ENCODE peak calls at places on chromosomes 3 and 15, in five cellular contexts. T, H, O, Y and N are unnamed samples.

GRCh38 chr3:174270841-174271240 is 588.3 kb upstream of the NAALADL2 start:
- DNase-seq in T (no peak), H (no peak), O (no peak), Y (no peak), N (no peak)

GRCh38 chr3:157175678-157176077 is 15.7 kb upstream of the CCNL1 start:
- DNase-seq in T (peak), H (peak), O (no peak), Y (no peak), N (no peak)

GRCh38 chr3:113783463-113783862 is 36.6 kb downstream of the ATP6V1A start:
- DNase-seq in T (no peak), H (no peak), O (no peak), Y (no peak), N (no peak)

GRCh38 chr3:167114619-167115018 is 265.5 kb downstream of the ZBBX start:
- DNase-seq in T (no peak), H (no peak), O (no peak), Y (no peak), N (no peak)

GRCh38 chr3:157117875-157118654 is 41.9 kb downstream of the CCNL1 start:
- DNase-seq in T (no peak), H (no peak), O (no peak), Y (no peak), N (no peak)

GRCh38 chr3:167820114-167820865 is 84.8 kb downstream of the SERPINI1 start:
- DNase-seq in T (no peak), H (no peak), O (no peak), Y (no peak), N (no peak)

GRCh38 chr3:195209836-195210551 is 61.0 kb downstream of the XXYLT1 start:
- DNase-seq in T (no peak), H (peak), O (no peak), Y (peak), N (no peak)

GRCh38 chr3:174439621-174440349 is 419.3 kb upstream of the NAALADL2 start:
- DNase-seq in T (no peak), H (peak), O (peak), Y (peak), N (no peak)

GRCh38 chr3:149174901-149175300 is 45.5 kb downstream of the HPS3 start:
- DNase-seq in T (peak), H (no peak), O (no peak), Y (no peak), N (peak)

GRCh38 chr3:43243590-43244587 is 42.5 kb upstream of the SNRK start:
- DNase-seq in T (peak), H (no peak), O (no peak), Y (no peak), N (no peak)

GRCh38 chr15:48084759-48085420 is 35.9 kb upstream of the SLC24A5 start:
- DNase-seq in T (no peak), H (no peak), O (no peak), Y (no peak), N (no peak)

GRCh38 chr3:192409203-192409837 is 318.0 kb downstream of the FGF12 start:
- DNase-seq in T (no peak), H (no peak), O (no peak), Y (peak), N (no peak)

GRCh38 chr3:128306481-128306880 is 153.2 kb downstream of the EEFSEC start:
- DNase-seq in T (no peak), H (no peak), O (no peak), Y (no peak), N (no peak)

GRCh38 chr15:61742591-61742990 is 317.7 kb downstream of the VPS13C start:
- DNase-seq in T (no peak), H (no peak), O (no peak), Y (no peak), N (no peak)

GRCh38 chr3:126253072-126253471 is 72.7 kb upstream of the ALDH1L1 start:
- DNase-seq in T (no peak), H (no peak), O (no peak), Y (no peak), N (no peak)

GRCh38 chr3:105513042-105513441 is 146.3 kb downstream of the ALCAM start:
- DNase-seq in T (no peak), H (no peak), O (no peak), Y (no peak), N (no peak)

GRCh38 chr3:183210341-183210740 is 42.7 kb upstream of the B3GNT5 start:
- DNase-seq in T (no peak), H (no peak), O (no peak), Y (no peak), N (no peak)

GRCh38 chr3:27500051-27500450 is 15.9 kb upstream of the SLC4A7 start:
- DNase-seq in T (no peak), H (no peak), O (no peak), Y (no peak), N (no peak)

GRCh38 chr15:101652783-101653430 is 726 bp upstream of the TM2D3 start:
- DNase-seq in T (no peak), H (no peak), O (no peak), Y (no peak), N (no peak)

GRCh38 chr3:195809796-195810454 is 1.8 kb downstream of the MUC4 start:
- DNase-seq in T (no peak), H (peak), O (no peak), Y (no peak), N (no peak)

GRCh38 chr15:70535071-70535954 is 228.0 kb downstream of the UACA start:
- DNase-seq in T (peak), H (peak), O (no peak), Y (no peak), N (no peak)

GRCh38 chr3:39148116-39149058 is 5.0 kb downstream of the CSRNP1 start:
- DNase-seq in T (peak), H (no peak), O (no peak), Y (no peak), N (no peak)

GRCh38 chr15:63387741-63388468 is 6.3 kb upstream of the CA12 start:
- DNase-seq in T (no peak), H (no peak), O (no peak), Y (no peak), N (no peak)

GRCh38 chr3:61736506-61736905 is 175.1 kb downstream of the PTPRG start:
- DNase-seq in T (no peak), H (no peak), O (no peak), Y (no peak), N (no peak)

GRCh38 chr3:192449036-192449435 is 278.3 kb downstream of the FGF12 start:
- DNase-seq in T (no peak), H (no peak), O (no peak), Y (no peak), N (no peak)

GRCh38 chr3:78999139-78999538 is 768.7 kb downstream of the ROBO1 start:
- DNase-seq in T (no peak), H (no peak), O (no peak), Y (no peak), N (no peak)

GRCh38 chr15:33994005-33994615 is 25.8 kb downstream of the CHRM5 start:
- DNase-seq in T (peak), H (no peak), O (no peak), Y (no peak), N (peak)

GRCh38 chr15:70066422-70066821 is 31.3 kb downstream of the TLE3 start:
- DNase-seq in T (no peak), H (no peak), O (no peak), Y (no peak), N (no peak)

GRCh38 chr3:196053487-196053886 is 28.4 kb downstream of the TFRC start:
- DNase-seq in T (no peak), H (no peak), O (no peak), Y (no peak), N (no peak)

GRCh38 chr3:89314454-89314853 is 207.0 kb downstream of the EPHA3 start:
- DNase-seq in T (no peak), H (no peak), O (no peak), Y (no peak), N (no peak)

GRCh38 chr15:81117581-81117980 is 16.5 kb upstream of the CFAP161 start:
- DNase-seq in T (no peak), H (no peak), O (no peak), Y (no peak), N (no peak)

GRCh38 chr3:13303410-13303809 is 116.7 kb downstream of the NUP210 start:
- DNase-seq in T (no peak), H (no peak), O (no peak), Y (no peak), N (no peak)

GRCh38 chr3:194009892-194010533 is 125.9 kb upstream of the HES1 start:
- DNase-seq in T (no peak), H (no peak), O (no peak), Y (no peak), N (no peak)

GRCh38 chr3:64255941-64256340 is 30.7 kb upstream of the PRICKLE2 start:
- DNase-seq in T (no peak), H (no peak), O (no peak), Y (no peak), N (no peak)

GRCh38 chr3:126540342-126540849 is 16.4 kb downstream of the CHST13 start:
- DNase-seq in T (peak), H (no peak), O (peak), Y (peak), N (peak)

GRCh38 chr3:122403489-122403888 is 12.4 kb downstream of the WDR5B start:
- DNase-seq in T (no peak), H (no peak), O (no peak), Y (no peak), N (no peak)

GRCh38 chr15:99434506-99435137 is 131.2 kb upstream of the MEF2A start:
- DNase-seq in T (no peak), H (no peak), O (no peak), Y (no peak), N (no peak)

GRCh38 chr3:186080849-186081438 is 27.9 kb downstream of the ETV5 start:
- DNase-seq in T (no peak), H (no peak), O (no peak), Y (no peak), N (no peak)

GRCh38 chr3:143124683-143125520 is 5.3 kb downstream of the CHST2 start:
- DNase-seq in T (no peak), H (no peak), O (no peak), Y (no peak), N (no peak)
- H3K4me3 ChIP-seq in T (peak), H (no peak), O (no peak), Y (no peak), N (no peak)

DNA sequence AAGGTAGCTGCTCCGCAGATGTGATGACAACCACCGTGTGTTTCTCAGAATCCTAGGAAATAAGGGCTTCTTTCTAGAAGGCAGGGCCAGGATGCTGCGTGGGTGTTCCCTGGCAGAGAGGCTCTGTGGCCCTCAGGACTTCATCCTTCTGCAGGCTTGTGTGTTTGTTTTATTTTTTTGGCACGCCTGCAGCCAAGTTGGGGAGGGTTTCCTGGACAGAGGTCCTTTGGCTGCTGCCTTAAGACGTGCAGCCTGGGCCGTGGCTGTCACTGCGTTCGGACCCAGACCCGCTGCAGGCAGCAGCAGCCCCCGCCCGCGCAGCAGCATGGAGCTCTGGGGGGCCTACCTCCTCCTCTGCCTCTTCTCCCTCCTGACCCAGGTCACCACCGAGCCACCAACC is at the start of gene CLEC3B:
- DNase-seq in T (no peak), H (peak), O (peak), Y (peak), N (no peak)
- H3K4me3 ChIP-seq in T (no peak), H (no peak), O (peak), Y (peak), N (no peak)

DNA sequence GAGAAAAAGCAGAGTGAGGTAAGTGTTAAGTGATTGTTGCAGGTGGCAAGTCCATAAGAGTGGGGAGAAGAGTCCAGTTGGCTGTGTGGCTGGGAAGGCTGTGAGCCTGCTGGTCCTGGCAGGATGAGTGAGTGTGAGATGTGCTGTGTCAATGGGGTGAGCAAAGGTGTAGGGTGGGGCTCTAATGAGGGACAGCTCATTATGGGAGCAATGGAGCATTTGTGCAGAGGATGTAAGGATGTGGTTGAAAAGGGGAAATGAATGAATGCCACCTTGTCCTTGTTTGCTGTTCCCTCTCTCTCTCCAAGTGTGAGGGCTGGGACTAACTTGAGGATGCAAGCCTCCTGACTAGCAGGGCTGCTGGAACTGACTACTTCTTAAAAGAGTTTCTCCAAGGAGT is 145.3 kb upstream of the ROPN1 start:
- DNase-seq in T (no peak), H (no peak), O (no peak), Y (no peak), N (no peak)
- H3K4me3 ChIP-seq in T (no peak), H (no peak), O (no peak), Y (no peak), N (no peak)

DNA sequence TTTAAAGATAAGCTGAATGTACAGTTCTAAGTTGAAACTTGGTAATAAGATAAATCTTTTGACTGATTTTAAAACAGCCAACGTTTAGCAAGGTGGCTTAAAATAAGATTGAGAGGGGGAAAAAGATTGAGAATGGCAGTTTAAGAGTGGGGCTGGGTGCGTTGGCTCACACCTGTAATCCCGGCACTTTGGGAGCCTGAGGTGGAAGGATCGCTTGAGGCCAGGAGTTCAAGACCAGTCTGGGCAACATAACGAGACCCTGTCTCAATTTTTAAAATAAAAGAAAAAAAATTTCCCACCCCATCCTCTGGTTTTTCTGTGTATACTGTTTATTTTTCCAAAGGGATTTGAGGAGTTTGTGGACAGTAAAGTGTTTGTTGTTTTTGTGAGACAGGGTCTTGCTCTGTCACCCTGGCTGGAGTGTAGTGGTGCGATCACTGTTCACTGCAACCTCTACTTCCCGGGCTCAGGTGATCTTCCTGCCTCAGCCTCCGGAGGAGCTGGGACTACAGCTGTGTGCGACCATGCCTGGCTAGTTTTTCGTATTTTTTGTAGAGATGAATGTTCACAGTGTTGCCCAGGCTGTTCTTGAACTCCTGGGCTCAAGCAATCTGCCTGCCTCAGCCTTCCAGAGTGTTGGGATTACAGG is 3.0 kb downstream of the MAPK6 start:
- DNase-seq in T (no peak), H (no peak), O (no peak), Y (no peak), N (no peak)
- H3K4me3 ChIP-seq in T (peak), H (no peak), O (peak), Y (no peak), N (peak)

DNA sequence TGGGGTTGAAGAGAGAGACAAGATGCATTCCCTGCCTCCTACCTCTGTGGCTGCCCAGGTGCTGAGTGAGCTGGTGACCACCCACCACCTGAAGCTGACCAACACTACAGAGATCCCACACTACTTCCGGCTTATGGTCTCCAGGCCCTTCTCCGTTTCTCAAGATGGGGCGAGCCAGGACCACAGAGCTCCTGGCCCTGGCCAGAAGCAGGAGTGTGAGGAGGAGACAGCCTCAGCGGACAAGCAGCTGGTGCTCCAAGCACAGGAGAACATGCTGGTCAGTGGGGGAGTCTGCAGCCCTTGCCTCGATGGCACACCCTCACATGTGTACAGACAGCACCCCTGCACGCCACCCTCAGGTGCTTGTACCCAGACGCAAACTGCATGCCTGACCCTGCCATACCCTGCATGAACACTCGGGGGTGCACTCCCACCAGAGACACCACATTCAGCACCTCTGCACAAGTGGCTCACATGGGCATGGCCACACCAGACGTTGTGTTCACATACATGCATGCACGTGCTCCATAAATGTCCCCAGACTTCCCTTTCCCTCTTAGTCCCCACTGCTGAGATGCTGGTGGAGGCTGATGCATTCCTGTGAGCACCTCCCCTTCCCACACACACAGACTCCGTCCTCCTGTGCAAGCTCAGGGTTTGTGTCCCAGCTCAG is 19.0 kb downstream of the ACAA1 start:
- DNase-seq in T (peak), H (peak), O (peak), Y (peak), N (no peak)
- H3K4me3 ChIP-seq in T (no peak), H (no peak), O (no peak), Y (no peak), N (no peak)

DNA sequence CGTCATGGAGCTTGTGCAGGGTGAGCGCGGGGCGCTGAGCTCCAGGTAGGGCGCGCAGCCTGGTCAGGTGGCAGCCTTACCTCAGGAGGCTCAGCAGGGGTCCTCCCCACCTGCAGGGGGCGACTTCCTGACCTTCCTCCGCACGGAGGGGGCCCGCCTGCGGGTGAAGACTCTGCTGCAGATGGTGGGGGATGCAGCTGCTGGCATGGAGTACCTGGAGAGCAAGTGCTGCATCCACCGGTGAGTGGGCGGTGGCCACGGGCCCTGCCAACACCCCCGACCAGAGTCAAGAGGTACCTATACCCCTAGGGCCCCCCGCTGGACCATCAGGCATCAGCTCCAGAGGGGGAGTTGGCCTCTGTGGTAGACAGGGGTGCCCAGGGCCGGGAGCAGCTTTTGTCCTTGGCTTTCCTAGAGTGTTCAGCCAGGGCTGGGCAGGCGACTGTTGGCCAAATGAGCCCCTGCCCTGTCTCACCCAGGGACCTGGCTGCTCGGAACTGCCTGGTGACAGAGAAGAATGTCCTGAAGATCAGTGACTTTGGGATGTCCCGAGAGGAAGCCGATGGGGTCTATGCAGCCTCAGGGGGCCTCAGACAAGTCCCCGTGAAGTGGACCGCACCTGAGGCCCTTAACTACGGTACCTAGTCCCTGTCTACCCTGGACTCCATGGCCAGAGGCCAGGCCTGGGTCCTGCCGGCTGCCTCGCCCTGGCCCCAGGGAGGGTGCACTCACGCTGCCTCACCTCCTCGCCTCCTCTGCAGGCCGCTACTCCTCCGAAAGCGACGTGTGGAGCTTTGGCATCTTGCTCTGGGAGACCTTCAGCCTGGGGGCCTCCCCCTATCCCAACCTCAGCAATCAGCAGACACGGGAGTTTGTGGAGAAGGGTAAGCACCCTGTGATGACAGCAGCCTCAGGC is 9.1 kb downstream of the FES start:
- DNase-seq in T (no peak), H (no peak), O (no peak), Y (no peak), N (no peak)
- H3K4me3 ChIP-seq in T (no peak), H (no peak), O (no peak), Y (no peak), N (no peak)

DNA sequence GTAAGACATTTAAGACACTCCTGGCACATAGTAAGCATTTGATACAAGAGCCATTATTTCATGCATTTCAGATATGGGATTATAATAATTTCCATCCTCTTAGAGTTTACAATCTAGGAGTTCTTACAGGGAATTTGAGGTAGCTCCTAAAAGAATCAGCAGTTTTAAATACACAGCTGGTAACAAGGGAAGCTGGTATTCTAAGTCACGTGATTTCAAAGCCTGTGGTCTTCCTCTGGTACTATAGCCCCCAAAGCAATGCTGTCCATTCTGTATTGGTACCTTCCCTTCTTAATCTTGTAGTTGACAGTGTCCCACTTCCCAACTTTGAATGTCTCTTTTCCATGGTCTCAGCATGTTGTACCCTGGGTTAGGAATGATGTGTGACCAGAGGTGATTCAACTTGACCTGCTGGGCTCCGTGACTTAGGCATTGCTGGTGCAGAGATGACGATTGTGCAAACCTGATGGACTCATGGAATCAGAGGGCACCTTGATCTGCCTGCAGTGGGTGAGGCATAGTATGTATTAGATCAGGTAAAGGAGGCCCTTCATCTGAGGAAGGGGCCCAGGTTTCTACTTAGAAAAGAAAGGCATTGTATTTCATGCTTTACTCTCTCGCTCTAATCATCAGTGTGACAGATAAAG is 122.9 kb downstream of the AKAP13 start:
- DNase-seq in T (no peak), H (no peak), O (no peak), Y (no peak), N (no peak)
- H3K4me3 ChIP-seq in T (no peak), H (no peak), O (no peak), Y (no peak), N (no peak)